ENCODE peak calls at places on chromosome 1, in four cellular contexts. One of them, this sample, is unnamed.

GRCh38 chr1:209823143-209824041 is 4.4 kb upstream of the UTP25 start:
- DNase-seq in lower lobe of right lung: no peak
- DNase-seq in stimulated activated CD8-positive, alpha-beta memory T cell treated with anti-CD3 and anti-CD28 coated beads, Interleukin-4, amount 100 ng/mL, for 1 hour: no peak
- DNase-seq in HFF-Myc: peak
- DNase-seq in this sample: peak

GRCh38 chr1:17359031-17359430 is 13.0 kb upstream of the PADI6 start:
- DNase-seq in lower lobe of right lung: no peak
- DNase-seq in stimulated activated CD8-positive, alpha-beta memory T cell treated with anti-CD3 and anti-CD28 coated beads, Interleukin-4, amount 100 ng/mL, for 1 hour: no peak
- DNase-seq in HFF-Myc: no peak
- DNase-seq in this sample: no peak

GRCh38 chr1:154466879-154467767 is 34.9 kb upstream of the TDRD10 start:
- DNase-seq in lower lobe of right lung: no peak
- DNase-seq in stimulated activated CD8-positive, alpha-beta memory T cell treated with anti-CD3 and anti-CD28 coated beads, Interleukin-4, amount 100 ng/mL, for 1 hour: no peak
- DNase-seq in HFF-Myc: no peak
- DNase-seq in this sample: no peak

GRCh38 chr1:113074237-113074636 is 1.2 kb downstream of the LRIG2 start:
- DNase-seq in lower lobe of right lung: no peak
- DNase-seq in stimulated activated CD8-positive, alpha-beta memory T cell treated with anti-CD3 and anti-CD28 coated beads, Interleukin-4, amount 100 ng/mL, for 1 hour: no peak
- DNase-seq in HFF-Myc: no peak
- DNase-seq in this sample: peak

GRCh38 chr1:59414406-59415133 is 117.7 kb downstream of the FGGY start:
- DNase-seq in lower lobe of right lung: no peak
- DNase-seq in stimulated activated CD8-positive, alpha-beta memory T cell treated with anti-CD3 and anti-CD28 coated beads, Interleukin-4, amount 100 ng/mL, for 1 hour: no peak
- DNase-seq in HFF-Myc: peak
- DNase-seq in this sample: no peak

GRCh38 chr1:25737151-25737550 is 62.8 kb upstream of the SELENON start:
- DNase-seq in lower lobe of right lung: no peak
- DNase-seq in stimulated activated CD8-positive, alpha-beta memory T cell treated with anti-CD3 and anti-CD28 coated beads, Interleukin-4, amount 100 ng/mL, for 1 hour: no peak
- DNase-seq in HFF-Myc: no peak
- DNase-seq in this sample: no peak

GRCh38 chr1:54653036-54653435 is 11.4 kb downstream of the MROH7 start:
- DNase-seq in lower lobe of right lung: no peak
- DNase-seq in stimulated activated CD8-positive, alpha-beta memory T cell treated with anti-CD3 and anti-CD28 coated beads, Interleukin-4, amount 100 ng/mL, for 1 hour: no peak
- DNase-seq in HFF-Myc: no peak
- DNase-seq in this sample: no peak

GRCh38 chr1:18951416-18951815 is 5.1 kb downstream of the IFFO2 start:
- DNase-seq in lower lobe of right lung: peak
- DNase-seq in stimulated activated CD8-positive, alpha-beta memory T cell treated with anti-CD3 and anti-CD28 coated beads, Interleukin-4, amount 100 ng/mL, for 1 hour: no peak
- DNase-seq in HFF-Myc: no peak
- DNase-seq in this sample: no peak

GRCh38 chr1:67801903-67802302 is 31.4 kb downstream of the GNG12 start:
- DNase-seq in lower lobe of right lung: no peak
- DNase-seq in stimulated activated CD8-positive, alpha-beta memory T cell treated with anti-CD3 and anti-CD28 coated beads, Interleukin-4, amount 100 ng/mL, for 1 hour: no peak
- DNase-seq in HFF-Myc: no peak
- DNase-seq in this sample: no peak

GRCh38 chr1:218587890-218588289 is 242.8 kb downstream of the TGFB2 start:
- DNase-seq in lower lobe of right lung: no peak
- DNase-seq in stimulated activated CD8-positive, alpha-beta memory T cell treated with anti-CD3 and anti-CD28 coated beads, Interleukin-4, amount 100 ng/mL, for 1 hour: no peak
- DNase-seq in HFF-Myc: no peak
- DNase-seq in this sample: no peak

GRCh38 chr1:2404890-2405511 is 7.4 kb downstream of the PEX10 start:
- DNase-seq in lower lobe of right lung: no peak
- DNase-seq in stimulated activated CD8-positive, alpha-beta memory T cell treated with anti-CD3 and anti-CD28 coated beads, Interleukin-4, amount 100 ng/mL, for 1 hour: no peak
- DNase-seq in HFF-Myc: no peak
- DNase-seq in this sample: no peak

GRCh38 chr1:3086272-3086671 is 17.3 kb downstream of the PRDM16 start:
- DNase-seq in lower lobe of right lung: no peak
- DNase-seq in stimulated activated CD8-positive, alpha-beta memory T cell treated with anti-CD3 and anti-CD28 coated beads, Interleukin-4, amount 100 ng/mL, for 1 hour: no peak
- DNase-seq in HFF-Myc: no peak
- DNase-seq in this sample: no peak

This sample was measured in NCI-H2227 treated with DMSO at 0.1 percent for 48 hours.